ENCODE peak calls at places on chromosome 18, in nine cellular contexts. A is RWPE1, V is AG04450, Z is kidney, B is H9, K is astrocyte of the spinal cord, F is fibroblast of the aortic adventitia, E is lower lobe of right lung, P is glutamatergic neuron. N is an unnamed sample.

GRCh38 chr18:44107187-44107586 is 573.5 kb upstream of the SETBP1 start:
- DNase-seq in A (no peak), V (no peak), Z (no peak), B (no peak), K (no peak), F (no peak), E (no peak), P (no peak), N (no peak)

GRCh38 chr18:44686156-44686555 is 5.5 kb downstream of the SETBP1 start:
- DNase-seq in A (no peak), V (no peak), Z (no peak), B (no peak), K (no peak), F (no peak), E (no peak), P (no peak), N (no peak)

GRCh38 chr18:78995740-78996395 is 16.2 kb downstream of the SALL3 start:
- DNase-seq in A (peak), V (no peak), Z (no peak), B (no peak), K (no peak), F (no peak), E (no peak), P (no peak), N (peak)

GRCh38 chr18:31684279-31685096 is at the start of gene B4GALT6:
- DNase-seq in A (peak), V (no peak), Z (peak), B (peak), K (peak), F (no peak), E (peak), P (peak), N (peak)

GRCh38 chr18:58213931-58214431 is 170.0 kb downstream of the NEDD4L start:
- DNase-seq in A (no peak), V (no peak), Z (no peak), B (no peak), K (peak), F (no peak), E (no peak), P (no peak), N (no peak)

GRCh38 chr18:6682437-6683111 is 46.9 kb upstream of the ARHGAP28 start:
- DNase-seq in A (no peak), V (no peak), Z (no peak), B (peak), K (no peak), F (no peak), E (no peak), P (no peak), N (no peak)

GRCh38 chr18:74949611-74950010 is 259.3 kb downstream of the PTGR3 start:
- DNase-seq in A (no peak), V (no peak), Z (no peak), B (no peak), K (no peak), F (no peak), E (no peak), P (no peak), N (no peak)

GRCh38 chr18:32383040-32383819 is 87.5 kb downstream of the GAREM1 start:
- DNase-seq in A (peak), V (peak), Z (no peak), B (no peak), K (peak), F (peak), E (no peak), P (no peak), N (no peak)

GRCh38 chr18:21597616-21598015 is 2.9 kb downstream of the ESCO1 start:
- DNase-seq in A (no peak), V (no peak), Z (no peak), B (no peak), K (no peak), F (no peak), E (no peak), P (no peak), N (no peak)
- TF ChIP-seq CTCF in A (no peak), V (no peak), Z (no peak), B (no peak), K (no peak), F (no peak), E (no peak), P (no peak), N (no peak)

DNA sequence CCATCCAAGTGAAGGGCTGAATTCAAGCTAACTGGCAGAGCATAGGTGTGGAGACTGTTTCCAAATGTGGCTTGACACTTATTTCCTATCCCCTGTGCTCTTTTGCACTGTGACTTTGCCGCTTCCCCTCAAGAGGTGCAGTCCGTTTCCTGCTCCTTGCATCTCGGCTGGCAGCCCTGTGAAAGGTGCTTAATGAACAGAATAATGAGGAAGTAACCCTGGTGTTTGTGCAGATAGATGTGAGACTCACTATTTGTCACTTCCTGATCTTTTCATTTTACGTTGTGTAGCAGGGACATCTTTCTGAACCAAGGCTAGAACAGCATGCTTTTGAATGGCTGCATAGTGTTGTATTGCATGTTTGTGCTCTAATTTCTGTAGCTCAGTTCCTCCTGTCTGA is 60.8 kb downstream of the CEP192 start:
- DNase-seq in A (no peak), V (no peak), Z (no peak), B (no peak), K (no peak), F (no peak), E (no peak), P (no peak), N (no peak)
- TF ChIP-seq CTCF in A (no peak), V (no peak), Z (no peak), B (no peak), K (no peak), F (no peak), E (no peak), P (no peak), N (no peak)

GRCh38 chr18:47180765-47181164 is 4.6 kb upstream of the IER3IP1 start:
- DNase-seq in A (no peak), V (no peak), Z (no peak), B (no peak), K (no peak), F (no peak), E (no peak), P (no peak), N (no peak)

GRCh38 chr18:47175283-47175894 is 775 bp downstream of the IER3IP1 start:
- DNase-seq in A (no peak), V (no peak), Z (no peak), B (no peak), K (no peak), F (peak), E (no peak), P (peak), N (peak)

GRCh38 chr18:47172476-47172875 is 3.7 kb downstream of the IER3IP1 start:
- DNase-seq in A (no peak), V (no peak), Z (no peak), B (no peak), K (no peak), F (no peak), E (no peak), P (no peak), N (no peak)

GRCh38 chr18:47174545-47175116 is 1.5 kb downstream of the IER3IP1 start:
- DNase-seq in A (no peak), V (no peak), Z (no peak), B (no peak), K (no peak), F (no peak), E (no peak), P (no peak), N (no peak)

DNA sequence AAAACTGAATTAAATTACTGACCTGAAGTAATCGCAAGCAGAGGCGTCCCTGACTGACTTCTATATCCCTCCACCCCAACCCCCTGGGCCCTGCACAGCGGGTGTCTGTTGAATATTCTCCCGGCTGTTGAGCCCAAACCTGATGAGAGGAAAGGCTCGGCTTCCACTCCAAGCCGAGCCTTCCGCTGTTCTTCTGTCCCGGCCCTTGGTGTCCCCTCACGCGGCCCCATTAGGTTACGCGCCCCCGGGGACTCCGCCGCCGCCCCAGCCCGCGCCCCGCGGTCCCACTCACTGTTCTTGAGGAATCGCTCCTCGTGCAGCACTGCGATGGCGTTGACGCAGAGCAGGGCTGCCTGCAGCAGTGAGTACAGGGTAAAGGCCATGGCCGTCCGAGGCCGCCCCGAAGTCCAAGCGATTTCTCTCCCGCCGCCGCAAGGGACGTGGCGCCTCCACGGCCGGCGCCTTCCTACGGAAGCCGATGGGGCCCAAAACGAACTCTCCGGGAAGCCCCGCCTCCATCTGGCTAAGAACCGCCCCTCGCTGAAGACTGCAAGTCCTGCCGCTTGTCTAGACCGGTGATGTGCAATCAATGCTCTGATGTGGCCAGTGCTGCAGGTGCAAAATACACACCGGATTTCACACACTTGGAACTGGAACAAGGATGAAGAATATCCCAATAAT is at the start of gene IER3IP1:
- DNase-seq in A (peak), V (peak), Z (peak), B (peak), K (peak), F (peak), E (peak), P (peak), N (peak)
- TF ChIP-seq CTCF in A (no peak), V (no peak), Z (no peak), B (peak), K (no peak), F (peak), E (peak), P (no peak), N (no peak)

GRCh38 chr18:10938241-10938640 is 211.1 kb downstream of the PIEZO2 start:
- DNase-seq in A (no peak), V (no peak), Z (no peak), B (no peak), K (no peak), F (no peak), E (no peak), P (no peak), N (no peak)

GRCh38 chr18:10939822-10940221 is 209.5 kb downstream of the PIEZO2 start:
- DNase-seq in A (no peak), V (no peak), Z (no peak), B (no peak), K (no peak), F (no peak), E (no peak), P (no peak), N (no peak)

GRCh38 chr18:10946058-10946457 is 203.3 kb downstream of the PIEZO2 start:
- DNase-seq in A (no peak), V (no peak), Z (no peak), B (no peak), K (no peak), F (no peak), E (no peak), P (no peak), N (no peak)

GRCh38 chr18:10948421-10948820 is 200.9 kb downstream of the PIEZO2 start:
- DNase-seq in A (no peak), V (no peak), Z (no peak), B (no peak), K (no peak), F (no peak), E (no peak), P (no peak), N (no peak)

GRCh38 chr18:10942998-10943397 is 206.4 kb downstream of the PIEZO2 start:
- DNase-seq in A (no peak), V (no peak), Z (no peak), B (no peak), K (no peak), F (no peak), E (no peak), P (no peak), N (no peak)
- TF ChIP-seq CTCF in A (no peak), V (no peak), Z (no peak), B (peak), K (no peak), F (no peak), E (no peak), P (no peak), N (no peak)

GRCh38 chr18:49784427-49785185 is 28.7 kb downstream of the ACAA2 start:
- DNase-seq in A (no peak), V (no peak), Z (no peak), B (no peak), K (peak), F (peak), E (no peak), P (no peak), N (no peak)
- TF ChIP-seq CTCF in A (no peak), V (peak), Z (peak), B (peak), K (peak), F (peak), E (peak), P (no peak), N (no peak)

DNA sequence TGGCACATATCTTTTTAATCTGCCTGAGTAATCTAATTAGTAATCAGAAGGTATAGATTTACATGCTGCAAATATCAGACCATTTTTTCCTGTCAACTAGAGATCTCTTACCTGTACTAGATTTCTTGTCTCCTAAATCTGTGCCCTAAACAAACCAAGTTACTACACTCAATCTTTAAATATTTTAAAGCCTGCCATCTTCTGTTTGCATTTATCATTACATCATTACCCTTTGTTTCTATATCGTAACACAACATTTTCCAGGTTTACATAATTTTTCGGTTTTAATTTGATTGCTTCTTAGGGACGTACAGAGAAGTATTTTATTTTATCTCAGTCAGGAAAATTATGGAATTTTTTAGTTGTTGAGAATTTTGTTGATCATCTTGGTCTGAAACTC is 25.7 kb downstream of the PSMA8 start:
- DNase-seq in A (peak), V (no peak), Z (no peak), B (no peak), K (no peak), F (peak), E (no peak), P (no peak), N (no peak)
- TF ChIP-seq CTCF in A (peak), V (no peak), Z (no peak), B (peak), K (peak), F (no peak), E (no peak), P (peak), N (no peak)

DNA sequence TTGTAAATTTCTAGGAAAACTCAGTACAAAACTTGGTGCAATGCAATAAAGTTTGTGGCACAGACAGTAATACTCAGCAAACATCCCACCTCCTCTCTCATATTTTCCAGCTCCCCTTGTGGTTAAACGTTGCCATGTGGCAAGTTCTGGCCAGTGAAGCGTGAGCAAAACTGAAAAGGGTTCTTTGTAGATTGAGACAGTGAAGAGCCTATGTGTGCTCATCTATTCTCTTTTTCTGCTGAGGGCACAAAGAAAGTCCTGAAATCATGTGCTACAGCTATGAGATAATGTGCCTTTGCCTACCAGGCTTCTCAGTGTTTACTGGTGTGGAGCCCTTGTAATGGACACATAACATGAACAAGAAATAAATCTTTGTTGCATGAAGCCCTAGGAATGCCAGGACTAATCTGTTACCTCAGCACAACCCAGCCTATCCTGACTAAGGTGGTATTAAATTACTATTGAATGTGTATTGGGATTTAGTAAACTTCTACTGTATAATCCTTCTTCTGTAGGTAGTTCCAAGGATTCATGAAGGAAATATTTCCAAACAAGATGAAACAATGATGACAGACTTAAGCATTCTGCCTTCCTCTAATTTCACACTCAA is 13.0 kb upstream of the TYMS start:
- DNase-seq in A (no peak), V (no peak), Z (no peak), B (no peak), K (no peak), F (no peak), E (no peak), P (no peak), N (no peak)
- TF ChIP-seq CTCF in A (no peak), V (no peak), Z (no peak), B (no peak), K (no peak), F (peak), E (no peak), P (no peak), N (no peak)

GRCh38 chr18:37552296-37552695 is 13.3 kb downstream of the CELF4 start:
- DNase-seq in A (no peak), V (no peak), Z (no peak), B (no peak), K (no peak), F (no peak), E (no peak), P (no peak), N (no peak)

GRCh38 chr18:37551249-37551648 is 14.3 kb downstream of the CELF4 start:
- DNase-seq in A (no peak), V (no peak), Z (no peak), B (no peak), K (no peak), F (no peak), E (no peak), P (no peak), N (no peak)

GRCh38 chr18:37554399-37554787 is 11.2 kb downstream of the CELF4 start:
- DNase-seq in A (no peak), V (no peak), Z (peak), B (peak), K (no peak), F (no peak), E (no peak), P (no peak), N (no peak)

GRCh38 chr18:37551846-37552245 is 13.8 kb downstream of the CELF4 start:
- DNase-seq in A (no peak), V (no peak), Z (no peak), B (no peak), K (no peak), F (no peak), E (no peak), P (no peak), N (no peak)

GRCh38 chr18:37553633-37554398 is 11.8 kb downstream of the CELF4 start:
- DNase-seq in A (no peak), V (no peak), Z (peak), B (peak), K (no peak), F (no peak), E (no peak), P (no peak), N (no peak)
- TF ChIP-seq CTCF in A (no peak), V (peak), Z (no peak), B (peak), K (no peak), F (no peak), E (no peak), P (peak), N (no peak)

DNA sequence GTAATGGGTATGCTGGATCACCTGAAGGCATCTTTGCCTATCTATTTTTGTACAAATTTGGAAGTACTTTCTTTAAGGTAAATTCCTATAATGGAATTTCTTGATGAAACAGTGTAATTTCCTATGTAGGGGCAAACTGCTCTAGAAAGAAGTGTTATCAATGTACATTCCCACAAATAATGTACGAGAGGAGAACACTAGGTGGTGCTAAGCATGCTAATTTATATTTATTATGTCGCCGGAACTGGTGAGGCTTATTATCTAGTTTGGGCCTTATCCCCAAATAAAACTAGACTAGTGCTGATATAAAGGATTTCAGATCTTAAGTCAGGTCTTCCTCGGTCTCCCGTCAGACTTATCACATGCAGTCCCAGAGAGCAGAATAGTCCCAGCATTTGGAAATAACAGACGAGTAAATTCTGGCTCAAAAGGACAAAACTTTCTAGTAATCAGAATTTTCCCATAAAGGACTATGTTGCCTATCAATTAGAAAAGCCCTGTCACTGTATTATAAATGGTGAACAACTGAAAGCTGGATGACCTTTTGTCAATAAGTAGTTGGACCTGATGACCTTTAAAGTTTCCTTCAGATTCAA is 86.9 kb upstream of the RBBP8 start:
- DNase-seq in A (no peak), V (no peak), Z (no peak), B (no peak), K (no peak), F (peak), E (no peak), P (no peak), N (no peak)
- TF ChIP-seq CTCF in A (peak), V (peak), Z (peak), B (peak), K (peak), F (peak), E (no peak), P (no peak), N (peak)

GRCh38 chr18:46174317-46175039 is 70.3 kb downstream of the HAUS1 start:
- DNase-seq in A (peak), V (no peak), Z (no peak), B (peak), K (peak), F (peak), E (peak), P (peak), N (peak)
- TF ChIP-seq CTCF in A (no peak), V (peak), Z (no peak), B (peak), K (peak), F (peak), E (no peak), P (no peak), N (no peak)